ENCODE peak calls at places on chromosomes 4 and X, in ten cellular contexts. V is Karpas-422; B is esophagus muscularis mucosa; P is CD4-positive, alpha-beta T cell; Z is upper lobe of left lung; X is left lung; L is A549; G is aorta; W is HL-60; R is neuronal stem cell. N is an unnamed sample.

GRCh38 chr4:154622598-154622997 is 10.1 kb upstream of the FGG start:
- DNase-seq in G (no peak), L (peak), B (no peak), V (peak), X (no peak), Z (no peak), W (peak), R (peak), P (no peak), N (no peak)

GRCh38 chr4:105558277-105558676 is 5.9 kb downstream of the ARHGEF38 start:
- DNase-seq in W (no peak), Z (no peak), X (no peak), L (no peak), V (peak), B (no peak), P (no peak), R (no peak), G (no peak), N (no peak)

GRCh38 chr4:80913381-80913780 is 117.1 kb upstream of the BMP3 start:
- DNase-seq in L (no peak), W (peak), X (no peak), B (no peak), P (no peak), R (no peak), V (no peak), G (no peak), Z (no peak), N (no peak)

GRCh38 chr4:26296514-26296913 is 24.3 kb upstream of the RBPJ start:
- DNase-seq in G (no peak), X (no peak), P (no peak), L (no peak), R (no peak), V (no peak), B (no peak), Z (no peak), W (no peak), N (no peak)

GRCh38 chrX:148804579-148804978 is 304.2 kb downstream of the AFF2 start:
- DNase-seq in X (no peak), P (no peak), L (no peak), Z (no peak), B (no peak), V (no peak), G (no peak), W (no peak), R (no peak), N (no peak)

GRCh38 chr4:58113083-58113482 is 1002.9 kb upstream of the IGFBP7 start:
- DNase-seq in G (no peak), Z (no peak), W (no peak), P (no peak), V (no peak), L (no peak), R (no peak), X (no peak), B (no peak), N (no peak)

GRCh38 chr4:165682621-165683020 is 190.4 kb upstream of the TLL1 start:
- DNase-seq in V (no peak), W (no peak), X (no peak), P (no peak), B (no peak), L (no peak), R (no peak), G (no peak), Z (no peak), N (no peak)

GRCh38 chr4:66906314-66906713 is 639.0 kb downstream of the CENPC start:
- DNase-seq in B (no peak), V (no peak), P (no peak), X (no peak), W (no peak), Z (no peak), L (no peak), R (no peak), G (no peak), N (no peak)

GRCh38 chr4:105808459-105809041 is 86.7 kb upstream of the NPNT start:
- DNase-seq in B (no peak), X (no peak), L (peak), P (no peak), G (peak), W (no peak), Z (no peak), V (no peak), R (no peak), N (no peak)

GRCh38 chrX:74421181-74422028 is at the start of gene SLC16A2:
- DNase-seq in Z (peak), B (no peak), V (no peak), P (peak), G (peak), R (peak), W (peak), L (peak), X (peak), N (peak)

GRCh38 chr4:121728066-121728465 is 31.3 kb upstream of the ANXA5 start:
- DNase-seq in Z (no peak), L (peak), P (no peak), R (no peak), V (no peak), B (no peak), W (no peak), G (no peak), X (no peak), N (no peak)
- H3K27ac ChIP-seq in Z (no peak), L (peak), P (no peak), R (no peak), V (no peak), B (no peak), W (no peak), G (no peak), X (no peak), N (no peak)

GRCh38 chr4:174764105-174764729 is 64.8 kb downstream of the GLRA3 start:
- DNase-seq in V (peak), G (no peak), P (no peak), B (no peak), Z (no peak), X (no peak), R (peak), L (peak), W (no peak), N (no peak)
- H3K27ac ChIP-seq in V (no peak), G (no peak), P (no peak), B (no peak), Z (no peak), X (no peak), R (no peak), L (no peak), W (no peak), N (no peak)

GRCh38 chr4:68905598-68906237 is 45.9 kb downstream of the UGT2A3 start:
- DNase-seq in L (no peak), B (no peak), R (peak), V (no peak), X (no peak), Z (no peak), W (no peak), G (no peak), P (no peak), N (no peak)
- H3K27ac ChIP-seq in L (peak), B (no peak), R (no peak), V (no peak), X (peak), Z (peak), W (no peak), G (no peak), P (no peak), N (no peak)

DNA sequence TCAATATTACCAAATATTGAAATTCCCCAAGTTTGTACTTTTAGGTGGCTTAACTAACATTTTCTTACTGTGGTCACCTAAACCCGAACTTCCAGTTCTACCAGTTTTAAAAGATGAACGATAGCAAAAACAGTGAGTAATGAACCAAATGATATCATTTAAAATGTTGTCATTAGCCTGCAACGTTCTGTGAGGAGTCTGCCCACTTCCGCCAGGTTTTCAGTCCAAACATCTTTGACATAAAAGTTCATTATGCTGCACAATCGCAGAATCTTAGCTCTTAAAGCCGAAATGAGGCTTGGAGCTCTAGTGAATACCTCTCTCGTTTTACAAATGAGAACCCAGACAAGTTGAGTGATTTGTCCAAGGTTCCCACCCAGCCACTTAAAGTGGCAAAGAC is 762 bp downstream of the PIGA start:
- DNase-seq in W (no peak), Z (no peak), B (no peak), L (no peak), R (no peak), G (no peak), V (peak), P (no peak), X (no peak), N (peak)
- H3K27ac ChIP-seq in W (peak), Z (peak), B (peak), L (peak), R (no peak), G (no peak), V (no peak), P (peak), X (peak), N (peak)

DNA sequence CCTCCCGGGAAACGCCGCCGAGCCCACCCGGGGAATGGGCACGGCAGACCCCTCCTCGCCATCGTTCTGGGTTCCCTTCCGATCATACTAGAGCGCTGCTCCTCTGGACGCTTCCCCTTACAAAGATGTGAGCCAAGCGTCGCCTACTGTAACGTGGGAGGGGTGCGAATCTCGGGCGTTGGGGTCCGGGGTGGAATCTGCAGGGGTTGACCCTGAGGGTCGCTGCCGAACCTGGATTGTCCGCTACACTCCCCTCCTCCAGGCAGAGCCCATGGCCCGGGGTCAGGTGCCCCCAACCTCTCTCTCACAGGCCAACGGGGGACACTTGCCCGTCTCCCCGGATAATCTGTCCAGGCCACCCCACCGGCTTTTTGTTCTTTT is 13.8 kb downstream of the BCOR start:
- DNase-seq in W (no peak), Z (no peak), R (no peak), X (no peak), P (no peak), G (no peak), L (no peak), V (no peak), B (no peak), N (no peak)
- H3K27ac ChIP-seq in W (no peak), Z (no peak), R (no peak), X (no peak), P (no peak), G (no peak), L (no peak), V (no peak), B (no peak), N (no peak)

GRCh38 chrX:108268434-108269080 is 169.7 kb downstream of the COL4A6 start:
- DNase-seq in Z (no peak), X (no peak), B (no peak), R (no peak), P (no peak), L (no peak), W (no peak), V (no peak), G (no peak), N (no peak)

GRCh38 chrX:108270280-108270679 is 167.9 kb downstream of the COL4A6 start:
- DNase-seq in X (no peak), P (no peak), L (peak), V (no peak), Z (no peak), W (no peak), B (no peak), R (no peak), G (no peak), N (no peak)

GRCh38 chrX:108271397-108271787 is 166.8 kb downstream of the COL4A6 start:
- DNase-seq in V (no peak), B (no peak), Z (no peak), G (no peak), L (no peak), R (no peak), X (no peak), P (no peak), W (no peak), N (no peak)

GRCh38 chrX:108267561-108267960 is 170.7 kb downstream of the COL4A6 start:
- DNase-seq in P (no peak), V (no peak), W (no peak), R (no peak), G (no peak), X (no peak), B (no peak), L (no peak), Z (no peak), N (no peak)

DNA sequence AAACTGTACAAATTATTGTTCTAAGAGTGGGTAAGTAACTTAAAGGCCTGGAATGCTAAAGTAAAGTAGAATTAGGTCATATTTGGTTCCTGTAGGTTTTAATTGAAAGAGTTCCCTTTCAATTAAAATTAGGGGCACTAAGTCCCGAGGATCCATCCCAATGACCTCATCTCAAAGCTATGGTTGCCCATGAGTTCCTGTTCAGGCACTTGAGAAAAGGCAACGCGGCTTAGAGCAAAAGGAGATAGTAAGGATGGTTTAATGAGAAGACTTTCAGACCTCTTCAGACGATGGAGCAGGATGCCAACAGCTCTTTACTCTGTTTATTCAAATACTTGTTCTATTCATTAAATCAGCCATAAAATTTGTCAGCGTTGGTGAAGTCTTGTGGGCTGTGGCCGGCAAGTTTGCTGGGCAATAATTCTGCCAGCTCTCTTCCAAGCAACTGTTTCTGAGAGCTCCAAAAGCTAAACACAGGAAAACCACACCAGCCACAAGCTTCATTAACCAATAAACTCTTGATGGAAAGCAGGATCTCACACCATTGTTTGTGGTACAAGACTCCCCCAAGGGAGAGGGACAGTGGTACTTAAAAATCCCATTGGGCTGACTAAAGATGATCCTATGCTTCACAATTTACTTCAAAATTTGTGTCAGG is 167.4 kb downstream of the COL4A6 start:
- DNase-seq in R (no peak), X (no peak), G (no peak), P (no peak), W (no peak), L (no peak), B (no peak), Z (no peak), V (no peak), N (no peak)
- H3K27ac ChIP-seq in R (no peak), X (no peak), G (no peak), P (no peak), W (no peak), L (peak), B (peak), Z (no peak), V (no peak), N (no peak)

DNA sequence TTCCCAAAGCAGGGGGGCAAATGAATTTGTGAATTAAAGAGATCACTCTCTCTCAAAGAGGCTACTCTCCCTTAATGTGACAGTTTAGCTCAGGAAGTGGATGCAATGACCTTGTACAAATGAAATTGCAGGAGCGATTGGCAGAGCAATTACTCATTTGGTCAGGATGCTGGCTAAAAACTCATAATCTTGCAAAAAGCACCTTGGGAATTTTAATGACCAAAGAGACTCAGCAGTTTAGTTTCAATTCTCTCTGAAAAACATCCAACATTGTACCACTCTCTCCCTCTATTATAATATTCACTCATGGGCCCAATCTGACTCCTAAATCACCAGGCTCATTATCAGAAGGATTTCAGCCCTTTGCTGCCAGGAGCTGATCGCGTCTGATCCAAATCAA is 26.1 kb downstream of the PDGFC start:
- DNase-seq in Z (no peak), P (no peak), V (no peak), L (no peak), B (no peak), W (no peak), G (no peak), X (no peak), R (no peak), N (no peak)
- H3K27ac ChIP-seq in Z (no peak), P (no peak), V (no peak), L (peak), B (peak), W (no peak), G (peak), X (no peak), R (no peak), N (no peak)

GRCh38 chrX:55160685-55161552 is 59.2 kb upstream of the PAGE5 start:
- DNase-seq in P (peak), W (peak), B (peak), X (peak), L (peak), V (peak), Z (peak), R (peak), G (peak), N (peak)
- H3K27ac ChIP-seq in P (peak), W (peak), B (peak), X (peak), L (peak), V (peak), Z (peak), R (peak), G (no peak), N (peak)

DNA sequence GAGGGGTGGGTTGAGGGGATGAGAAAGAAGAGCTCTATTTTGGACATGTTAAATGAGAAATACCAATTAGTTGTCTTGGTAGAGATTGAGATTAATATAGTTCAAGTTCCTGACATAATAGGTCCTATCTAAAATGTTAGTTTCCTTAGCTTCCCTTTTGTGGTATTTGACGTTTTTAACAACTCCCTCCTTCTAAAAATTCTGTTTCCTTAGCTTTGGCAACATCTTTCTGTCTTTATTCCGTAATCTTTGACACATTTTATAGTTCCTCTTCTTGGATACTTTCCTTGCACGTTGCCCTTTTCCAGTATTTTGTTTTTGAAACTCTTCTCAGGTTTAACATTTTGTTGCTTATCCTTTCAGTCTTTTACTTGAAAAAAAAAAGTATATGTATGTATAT is 36.9 kb downstream of the LAMTOR3 start:
- DNase-seq in X (no peak), G (no peak), V (no peak), L (no peak), R (no peak), P (no peak), Z (no peak), W (peak), B (no peak), N (no peak)
- H3K27ac ChIP-seq in X (peak), G (no peak), V (no peak), L (no peak), R (no peak), P (no peak), Z (peak), W (peak), B (no peak), N (no peak)

N was measured in CD4-positive, CD25-positive, alpha-beta regulatory T cell.